ENCODE peak calls at places on chromosome 13, in nine cellular contexts. B is hepatocyte, E is GM23338, K is IMR-90, U is PC-9, X is GM12878, Z is fibroblast of lung, J is HCT116, M is astrocyte. T is an unnamed sample.

GRCh38 chr13:82356667-82357066 is 1525.6 kb downstream of the SLITRK1 start:
- DNase-seq in B (no peak), E (peak; percentile 28), K (no peak), U (no peak), X (no peak), Z (no peak), J (no peak), M (no peak), T (no peak)

GRCh38 chr13:87677334-87678234 is 6.4 kb downstream of the SLITRK5 start:
- DNase-seq in B (peak; percentile 31), E (peak; percentile 72), K (no peak), U (no peak), X (no peak), Z (no peak), J (no peak), M (no peak), T (no peak)

GRCh38 chr13:32252812-32253440 is 62.2 kb downstream of the ZAR1L start:
- DNase-seq in B (no peak), E (no peak), K (no peak), U (no peak), X (no peak), Z (no peak), J (no peak), M (no peak), T (no peak)

GRCh38 chr13:24982333-24982999 is 113.5 kb upstream of the PABPC3 start:
- DNase-seq in B (no peak), E (no peak), K (no peak), U (no peak), X (no peak), Z (no peak), J (no peak), M (no peak), T (no peak)

GRCh38 chr13:56561327-56561726 is 579.4 kb upstream of the PRR20A start:
- DNase-seq in B (no peak), E (peak; percentile 26), K (no peak), U (no peak), X (no peak), Z (no peak), J (no peak), M (no peak), T (no peak)

GRCh38 chr13:105806335-105806920 is 729.0 kb downstream of the EFNB2 start:
- DNase-seq in B (no peak), E (no peak), K (no peak), U (no peak), X (no peak), Z (peak; percentile 76), J (no peak), M (peak; percentile 65), T (no peak)

GRCh38 chr13:29758591-29759114 is 91.8 kb downstream of the UBL3 start:
- DNase-seq in B (no peak), E (no peak), K (no peak), U (peak; percentile 73), X (peak; percentile 74), Z (no peak), J (no peak), M (no peak), T (peak; percentile 59)

GRCh38 chr13:51270606-51271005 is 48.4 kb downstream of the FAM124A start:
- DNase-seq in B (no peak), E (no peak), K (no peak), U (no peak), X (no peak), Z (no peak), J (no peak), M (no peak), T (no peak)

GRCh38 chr13:73171926-73172325 is 113.1 kb downstream of the KLF5 start:
- DNase-seq in B (peak; percentile 46), E (peak; percentile 49), K (peak; percentile 46), U (no peak), X (no peak), Z (peak; percentile 52), J (no peak), M (peak; percentile 37), T (peak; percentile 51)

GRCh38 chr13:90696254-90696653 is 651.2 kb upstream of the MIR17HG start:
- DNase-seq in B (peak; percentile 13), E (no peak), K (peak; percentile 7), U (no peak), X (no peak), Z (peak; percentile 86), J (no peak), M (peak; percentile 83), T (peak; percentile 76)

GRCh38 chr13:51623473-51623872 is 39.2 kb downstream of the WDFY2 start:
- DNase-seq in B (no peak), E (no peak), K (no peak), U (no peak), X (no peak), Z (peak; percentile 50), J (no peak), M (peak; percentile 49), T (no peak)

GRCh38 chr13:74683411-74683810 is 549.2 kb upstream of the KLF12 start:
- DNase-seq in B (no peak), E (peak; percentile 17), K (no peak), U (no peak), X (no peak), Z (no peak), J (no peak), M (no peak), T (peak; percentile 23)

GRCh38 chr13:72379581-72379980 is 347.8 kb downstream of the MZT1 start:
- DNase-seq in B (no peak), E (no peak), K (no peak), U (no peak), X (no peak), Z (peak; percentile 46), J (no peak), M (peak; percentile 29), T (peak; percentile 72)

GRCh38 chr13:46087481-46087880 is 17.4 kb downstream of the CPB2 start:
- DNase-seq in B (no peak), E (no peak), K (no peak), U (no peak), X (no peak), Z (no peak), J (no peak), M (no peak), T (no peak)

GRCh38 chr13:26480246-26480855 is 77.1 kb upstream of the WASF3 start:
- DNase-seq in B (peak; percentile 19), E (no peak), K (peak; percentile 55), U (peak; percentile 75), X (no peak), Z (peak; percentile 59), J (no peak), M (peak; percentile 34), T (no peak)

GRCh38 chr13:23799945-23800344 is 89.3 kb downstream of the MIPEP start:
- DNase-seq in B (no peak), E (no peak), K (peak; percentile 38), U (no peak), X (peak; percentile 84), Z (no peak), J (no peak), M (no peak), T (no peak)

GRCh38 chr13:60164490-60164889 is 762 bp upstream of the DIAPH3 start:
- DNase-seq in B (no peak), E (peak; percentile 79), K (peak; percentile 2), U (no peak), X (no peak), Z (peak; percentile 29), J (no peak), M (no peak), T (no peak)

GRCh38 chr13:30792257-30793000 is 57.1 kb downstream of the ALOX5AP start:
- DNase-seq in B (peak; percentile 81), E (peak; percentile 20), K (peak; percentile 94), U (peak; percentile 94), X (no peak), Z (peak; percentile 97), J (peak; percentile 47), M (peak; percentile 93), T (peak; percentile 91)

GRCh38 chr13:30158774-30159445 is 148.4 kb downstream of the KATNAL1 start:
- DNase-seq in B (no peak), E (no peak), K (peak; percentile 71), U (no peak), X (no peak), Z (peak; percentile 86), J (no peak), M (peak; percentile 84), T (no peak)

DNA sequence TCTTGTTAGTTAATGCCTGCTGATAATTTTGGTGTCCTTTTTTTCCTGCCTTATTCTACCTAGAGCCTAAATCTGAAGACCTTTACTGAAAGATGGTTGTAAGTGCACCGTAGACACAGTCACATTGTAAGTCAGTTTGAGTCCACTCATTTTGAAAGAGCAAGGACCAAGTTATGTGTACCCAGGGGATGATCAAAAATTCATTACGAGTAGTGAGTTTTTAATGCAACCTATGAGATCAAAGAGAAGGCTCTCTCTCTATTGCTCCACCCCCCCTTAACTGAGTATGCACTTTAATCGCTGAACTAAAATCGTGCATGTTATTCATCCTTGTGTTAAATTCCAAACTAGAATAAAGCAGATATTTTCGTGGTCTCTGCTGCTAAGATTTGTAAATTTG is 1.8 kb downstream of the RAP2A start:
- DNase-seq in B (no peak), E (no peak), K (no peak), U (no peak), X (no peak), Z (peak; percentile 38), J (no peak), M (no peak), T (no peak)
- H3K4me3 ChIP-seq in B (peak overlapping the region; percentile 50), E (peak overlapping the region; percentile 90), K (peak overlapping the region; percentile 70), U (peak overlapping the region; percentile 95), X (peak overlapping the region; percentile 76), Z (peak overlapping the region; percentile 38), J (no peak overlapping the region), M (peak overlapping the region; percentile 87), T (peak overlapping the region; percentile 63)

DNA sequence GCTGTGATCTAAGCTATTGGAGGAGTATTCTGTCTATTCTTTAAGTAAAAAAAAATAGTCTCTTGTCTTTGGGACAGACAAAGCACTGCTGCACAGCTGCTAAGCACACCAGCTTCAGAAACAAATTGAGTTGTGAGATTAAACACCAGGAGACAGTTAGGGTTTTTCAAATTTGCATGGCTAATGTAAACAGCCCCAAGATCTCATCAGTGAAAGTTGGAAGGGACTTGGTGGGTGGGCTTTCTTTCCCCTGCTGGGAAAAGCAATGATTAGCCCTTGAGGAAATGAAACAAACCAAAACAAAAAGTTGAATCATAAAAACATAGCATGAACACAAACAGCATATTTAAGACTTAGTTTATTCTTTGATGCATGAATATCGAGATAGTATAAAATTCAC is 143.6 kb upstream of the SLITRK1 start:
- DNase-seq in B (no peak), E (peak; percentile 10), K (no peak), U (no peak), X (no peak), Z (no peak), J (no peak), M (no peak), T (no peak)
- H2AFZ ChIP-seq in B (no peak overlapping the region), E (no peak overlapping the region), K (no peak overlapping the region), U (no peak overlapping the region), X (no peak overlapping the region), Z (no peak overlapping the region), J (no peak overlapping the region), M (no peak overlapping the region), T (no peak overlapping the region)

GRCh38 chr13:107680115-107680514 is 535.2 kb downstream of the LIG4 start:
- DNase-seq in B (no peak), E (no peak), K (peak; percentile 28), U (no peak), X (no peak), Z (no peak), J (no peak), M (no peak), T (no peak)
- TF ChIP-seq CTCF in B (no peak), E (peak; percentile 29), K (no peak), U (peak; percentile 20), X (no peak), Z (no peak), J (no peak), M (no peak), T (no peak)

DNA sequence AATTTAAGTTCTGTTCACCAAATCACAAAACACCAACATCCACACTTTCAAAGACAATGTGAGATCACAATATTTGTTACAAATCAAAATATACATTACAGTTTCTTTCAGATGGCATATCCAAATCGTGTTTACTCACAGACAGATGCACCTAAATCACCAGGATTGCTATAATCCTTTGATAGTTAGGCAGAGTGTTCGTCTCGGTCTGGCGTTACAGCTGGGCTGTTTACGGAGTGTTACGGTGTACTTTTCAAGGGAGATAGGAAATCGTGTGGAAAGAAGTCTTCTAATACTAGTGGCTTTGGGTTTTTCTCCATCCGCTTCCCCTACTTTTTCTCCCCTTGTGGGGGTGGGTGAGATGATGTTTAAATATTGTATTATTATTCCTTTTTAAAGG is 1.9 kb downstream of the MAB21L1 start:
- DNase-seq in B (no peak), E (peak; percentile 28), K (no peak), U (no peak), X (no peak), Z (no peak), J (no peak), M (no peak), T (no peak)
- H3K4me3 ChIP-seq in B (peak overlapping the region; percentile 20), E (peak overlapping the region; percentile 64), K (peak overlapping the region; percentile 20), U (no peak overlapping the region), X (no peak overlapping the region), Z (peak overlapping the region; percentile 71), J (no peak overlapping the region), M (peak overlapping the region; percentile 77), T (peak overlapping the region; percentile 43)

T was measured in mammary epithelial cell.